ENCODE peak calls at places on chromosomes 7 and 10, in four cellular contexts. O is K562, A is HCT116, M is HepG2. D is an unnamed sample.

GRCh38 chr7:147276783-147277370 is 1160.3 kb downstream of the CNTNAP2 start:
- DNase-seq in O (no peak), A (no peak), M (no peak), D (no peak)

GRCh38 chr7:42338231-42339222 is 101.5 kb upstream of the GLI3 start:
- DNase-seq in O (no peak), A (no peak), M (no peak), D (no peak)

GRCh38 chr7:47361746-47362215 is 220.1 kb downstream of the TNS3 start:
- DNase-seq in O (no peak), A (peak; percentile 59), M (no peak), D (no peak)

GRCh38 chr7:108083980-108084379 is 46.2 kb downstream of the LAMB4 start:
- DNase-seq in O (no peak), A (no peak), M (no peak), D (no peak)

GRCh38 chr7:151382079-151382885 is 27.6 kb downstream of the WDR86 start:
- DNase-seq in O (no peak), A (no peak), M (no peak), D (no peak)

GRCh38 chr10:49512121-49512809 is 26.7 kb downstream of the ERCC6 start:
- DNase-seq in O (no peak), A (peak; percentile 16), M (peak; percentile 16), D (peak; percentile 24)

GRCh38 chr7:152615052-152615741 is 60.7 kb downstream of the XRCC2 start:
- DNase-seq in O (no peak), A (no peak), M (peak; percentile 66), D (no peak)

GRCh38 chr10:67935223-67935622 is 50.8 kb downstream of the SIRT1 start:
- DNase-seq in O (no peak), A (no peak), M (no peak), D (no peak)

GRCh38 chr7:32047075-32047474 is 23.1 kb downstream of the PDE1C start:
- DNase-seq in O (no peak), A (no peak), M (no peak), D (no peak)

GRCh38 chr7:22319424-22320403 is 37.2 kb downstream of the RAPGEF5 start:
- DNase-seq in O (no peak), A (no peak), M (no peak), D (no peak)

GRCh38 chr7:29563590-29564454 is at the start of gene PRR15:
- DNase-seq in O (no peak), A (peak; percentile 76), M (peak; percentile 64), D (no peak)

GRCh38 chr7:129951076-129952011 is 1.4 kb downstream of the UBE2H start:
- DNase-seq in O (peak; percentile 42), A (no peak), M (no peak), D (no peak)

GRCh38 chr10:10883737-10884136 is 133.9 kb upstream of the CELF2 start:
- DNase-seq in O (no peak), A (no peak), M (no peak), D (no peak)

GRCh38 chr7:131890191-131890590 is 333.8 kb upstream of the PODXL start:
- DNase-seq in O (no peak), A (no peak), M (no peak), D (no peak)

GRCh38 chr10:117464176-117464575 is 78.4 kb upstream of the EMX2 start:
- DNase-seq in O (no peak), A (no peak), M (no peak), D (no peak)

GRCh38 chr7:80500325-80500724 is 11.5 kb downstream of the GNAT3 start:
- DNase-seq in O (no peak), A (no peak), M (no peak), D (no peak)

GRCh38 chr10:34723746-34724145 is 91.3 kb downstream of the PARD3 start:
- DNase-seq in O (no peak), A (no peak), M (peak; percentile 42), D (no peak)

GRCh38 chr7:115676080-115676479 is 354.5 kb downstream of the TFEC start:
- DNase-seq in O (no peak), A (peak; percentile 42), M (no peak), D (no peak)

GRCh38 chr10:132793871-132794849 is 8.2 kb upstream of the NKX6-2 start:
- DNase-seq in O (peak; percentile 18), A (no peak), M (no peak), D (no peak)

GRCh38 chr7:98234429-98235147 is 17.4 kb downstream of the TECPR1 start:
- DNase-seq in O (no peak), A (no peak), M (no peak), D (no peak)

GRCh38 chr7:92973293-92973731 is 136.9 kb upstream of the CDK6 start:
- DNase-seq in O (no peak), A (no peak), M (no peak), D (no peak)

GRCh38 chr10:89389254-89389653 is 3.2 kb upstream of the IFIT1 start:
- DNase-seq in O (no peak), A (peak; percentile 22), M (peak; percentile 35), D (no peak)

GRCh38 chr10:12349628-12350166 is 350 bp downstream of the CAMK1D start:
- DNase-seq in O (no peak), A (no peak), M (no peak), D (no peak)

GRCh38 chr7:14834888-14835287 is 67.7 kb downstream of the DGKB start:
- DNase-seq in O (no peak), A (no peak), M (no peak), D (no peak)

GRCh38 chr7:14839307-14839706 is 63.2 kb downstream of the DGKB start:
- DNase-seq in O (no peak), A (no peak), M (no peak), D (no peak)

GRCh38 chr10:97543025-97543546 is 29.5 kb upstream of the ANKRD2 start:
- DNase-seq in O (peak; percentile 54), A (peak; percentile 85), M (peak; percentile 50), D (peak; percentile 67)

GRCh38 chr10:58952162-58952561 is 224.3 kb upstream of the PHYHIPL start:
- DNase-seq in O (no peak), A (no peak), M (no peak), D (no peak)

GRCh38 chr7:98922392-98923107 is 44.2 kb downstream of the TRRAP start:
- DNase-seq in O (no peak), A (no peak), M (peak; percentile 83), D (no peak)

GRCh38 chr10:114172241-114172640 is 1.8 kb downstream of the CCDC186 start:
- DNase-seq in O (no peak), A (no peak), M (peak; percentile 14), D (no peak)

GRCh38 chr7:33841658-33842057 is 63.7 kb upstream of the BMPER start:
- DNase-seq in O (no peak), A (no peak), M (no peak), D (no peak)

GRCh38 chr10:29394321-29394932 is 105.6 kb downstream of the LYZL1 start:
- DNase-seq in O (no peak), A (no peak), M (no peak), D (no peak)

GRCh38 chr7:140393756-140394306 is 4.5 kb downstream of the SLC37A3 start:
- DNase-seq in O (no peak), A (no peak), M (no peak), D (no peak)

GRCh38 chr7:47470567-47471357 is 111.1 kb downstream of the TNS3 start:
- DNase-seq in O (no peak), A (no peak), M (peak; percentile 95), D (no peak)

DNA sequence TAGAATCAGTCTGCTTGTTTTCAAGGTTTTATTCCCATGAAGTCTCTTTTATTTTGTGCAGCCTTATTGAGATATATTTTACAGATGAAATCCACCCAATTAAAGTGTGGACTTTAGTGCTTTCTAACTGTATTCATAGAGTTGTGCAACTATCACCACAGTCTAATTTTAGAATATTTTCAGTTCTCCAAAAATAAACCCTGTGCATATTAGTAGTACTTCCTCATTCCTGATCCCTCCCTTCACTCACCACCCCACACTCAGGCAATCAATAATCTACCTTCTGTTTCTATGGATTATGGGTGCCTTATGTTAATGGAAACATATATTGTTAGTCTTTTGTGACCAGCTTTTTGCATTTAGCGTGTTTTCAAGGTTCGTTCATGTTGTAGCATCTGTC is 185.7 kb upstream of the TMEM72 start:
- DNase-seq in O (no peak), A (no peak), M (no peak), D (no peak)
- TF ChIP-seq TCF7L2 in O (no peak), A (no peak), M (no peak), D (no peak)

GRCh38 chr10:70328987-70329386 is 45.2 kb upstream of the NPFFR1 start:
- DNase-seq in O (no peak), A (no peak), M (no peak), D (no peak)
- TF ChIP-seq TCF7L2 in O (no peak), A (no peak), M (no peak), D (no peak)

GRCh38 chr7:133873187-133873586 is 254.0 kb upstream of the LRGUK start:
- DNase-seq in O (no peak), A (no peak), M (no peak), D (no peak)

GRCh38 chr7:133871757-133872156 is 255.4 kb upstream of the LRGUK start:
- DNase-seq in O (no peak), A (no peak), M (peak; percentile 9), D (no peak)

GRCh38 chr7:133869556-133869955 is 257.6 kb upstream of the LRGUK start:
- DNase-seq in O (no peak), A (no peak), M (no peak), D (no peak)

GRCh38 chr7:133873631-133874030 is 253.5 kb upstream of the LRGUK start:
- DNase-seq in O (no peak), A (no peak), M (no peak), D (no peak)
- TF ChIP-seq TCF7L2 in O (no peak), A (no peak), M (no peak), D (no peak)

GRCh38 chr7:138979226-138979979 is 1.8 kb downstream of the KIAA1549 start:
- DNase-seq in O (no peak), A (peak; percentile 10), M (peak; percentile 26), D (no peak)

GRCh38 chr7:138979988-138980574 is 1.1 kb downstream of the KIAA1549 start:
- DNase-seq in O (no peak), A (no peak), M (no peak), D (no peak)

GRCh38 chr7:138981332-138982203 is at the start of gene KIAA1549:
- DNase-seq in O (peak; percentile 98), A (peak; percentile 12), M (peak; percentile 33), D (no peak)

GRCh38 chr7:138982204-138982623 is 1.0 kb upstream of the KIAA1549 start:
- DNase-seq in O (no peak), A (no peak), M (no peak), D (no peak)

GRCh38 chr7:138980575-138981285 is 459 bp downstream of the KIAA1549 start:
- DNase-seq in O (no peak), A (no peak), M (no peak), D (no peak)
- TF ChIP-seq TCF7L2 in O (no peak), A (no peak), M (no peak), D (no peak)

GRCh38 chr7:27102578-27103442 is at the start of gene HOXA2:
- DNase-seq in O (no peak), A (no peak), M (no peak), D (no peak)

GRCh38 chr7:27101906-27102577 is 441 bp downstream of the HOXA2 start:
- DNase-seq in O (no peak), A (no peak), M (no peak), D (no peak)

GRCh38 chr7:27099839-27100225 is 2.7 kb downstream of the HOXA2 start:
- DNase-seq in O (no peak), A (no peak), M (no peak), D (no peak)

GRCh38 chr7:27100601-27101187 is 1.8 kb downstream of the HOXA2 start:
- DNase-seq in O (no peak), A (no peak), M (no peak), D (no peak)

GRCh38 chr7:27101188-27101905 is 1.1 kb downstream of the HOXA2 start:
- DNase-seq in O (no peak), A (no peak), M (no peak), D (no peak)
- TF ChIP-seq TCF7L2 in O (no peak), A (no peak), M (no peak), D (no peak)

D was measured in Panc1.